ENCODE peak calls at places on chromosomes 12 and 14, in seven cellular contexts. One of them, this sample, is unnamed.

GRCh38 chr14:68658029-68658509 is 134.8 kb downstream of the ZFP36L1 start:
- DNase-seq in activated CD8-positive, alpha-beta T cell treated with anti-CD3 and anti-CD28 coated beads, Interleukin-2, amount 10 ng/mL, durations not matched to agents 7 days and 5 days: no peak
- DNase-seq in NCI-H345: no peak
- DNase-seq in H1: no peak
- DNase-seq in iPS-NIHi11: no peak
- DNase-seq in stimulated activated CD8-positive, alpha-beta memory T cell treated with anti-CD3 and anti-CD28 coated beads, Interleukin-15, amount 100 ng/mL, for 1 hour: no peak
- DNase-seq in activated naive CD4-positive, alpha-beta T cell treated with anti-CD3 and anti-CD28 coated beads, Interleukin-2, amount 10 ng/mL, durations not matched to agents 7 days and 5 days: no peak
- DNase-seq in this sample: no peak

GRCh38 chr12:80195143-80195726 is 95.9 kb downstream of the OTOGL start:
- DNase-seq in iPS-NIHi11: peak
- DNase-seq in activated naive CD4-positive, alpha-beta T cell treated with anti-CD3 and anti-CD28 coated beads, Interleukin-2, amount 10 ng/mL, durations not matched to agents 7 days and 5 days: no peak
- DNase-seq in NCI-H345: peak
- DNase-seq in stimulated activated CD8-positive, alpha-beta memory T cell treated with anti-CD3 and anti-CD28 coated beads, Interleukin-15, amount 100 ng/mL, for 1 hour: no peak
- DNase-seq in H1: no peak
- DNase-seq in activated CD8-positive, alpha-beta T cell treated with anti-CD3 and anti-CD28 coated beads, Interleukin-2, amount 10 ng/mL, durations not matched to agents 7 days and 5 days: no peak
- DNase-seq in this sample: peak

GRCh38 chr14:101004954-101005353 is 101.4 kb upstream of the RTL1 start:
- DNase-seq in stimulated activated CD8-positive, alpha-beta memory T cell treated with anti-CD3 and anti-CD28 coated beads, Interleukin-15, amount 100 ng/mL, for 1 hour: no peak
- DNase-seq in activated naive CD4-positive, alpha-beta T cell treated with anti-CD3 and anti-CD28 coated beads, Interleukin-2, amount 10 ng/mL, durations not matched to agents 7 days and 5 days: no peak
- DNase-seq in NCI-H345: no peak
- DNase-seq in iPS-NIHi11: no peak
- DNase-seq in H1: no peak
- DNase-seq in activated CD8-positive, alpha-beta T cell treated with anti-CD3 and anti-CD28 coated beads, Interleukin-2, amount 10 ng/mL, durations not matched to agents 7 days and 5 days: no peak
- DNase-seq in this sample: peak

GRCh38 chr14:61380984-61381383 is 59.6 kb downstream of the PRKCH start:
- DNase-seq in NCI-H345: no peak
- DNase-seq in stimulated activated CD8-positive, alpha-beta memory T cell treated with anti-CD3 and anti-CD28 coated beads, Interleukin-15, amount 100 ng/mL, for 1 hour: no peak
- DNase-seq in iPS-NIHi11: peak
- DNase-seq in activated naive CD4-positive, alpha-beta T cell treated with anti-CD3 and anti-CD28 coated beads, Interleukin-2, amount 10 ng/mL, durations not matched to agents 7 days and 5 days: no peak
- DNase-seq in H1: no peak
- DNase-seq in activated CD8-positive, alpha-beta T cell treated with anti-CD3 and anti-CD28 coated beads, Interleukin-2, amount 10 ng/mL, durations not matched to agents 7 days and 5 days: no peak
- DNase-seq in this sample: peak

GRCh38 chr12:108722992-108723766 is 8.1 kb downstream of the CORO1C start:
- DNase-seq in NCI-H345: no peak
- DNase-seq in activated CD8-positive, alpha-beta T cell treated with anti-CD3 and anti-CD28 coated beads, Interleukin-2, amount 10 ng/mL, durations not matched to agents 7 days and 5 days: no peak
- DNase-seq in activated naive CD4-positive, alpha-beta T cell treated with anti-CD3 and anti-CD28 coated beads, Interleukin-2, amount 10 ng/mL, durations not matched to agents 7 days and 5 days: no peak
- DNase-seq in stimulated activated CD8-positive, alpha-beta memory T cell treated with anti-CD3 and anti-CD28 coated beads, Interleukin-15, amount 100 ng/mL, for 1 hour: no peak
- DNase-seq in iPS-NIHi11: no peak
- DNase-seq in H1: no peak
- DNase-seq in this sample: no peak

GRCh38 chr12:82415402-82415801 is 57.1 kb downstream of the METTL25 start:
- DNase-seq in NCI-H345: no peak
- DNase-seq in iPS-NIHi11: no peak
- DNase-seq in activated CD8-positive, alpha-beta T cell treated with anti-CD3 and anti-CD28 coated beads, Interleukin-2, amount 10 ng/mL, durations not matched to agents 7 days and 5 days: no peak
- DNase-seq in H1: no peak
- DNase-seq in stimulated activated CD8-positive, alpha-beta memory T cell treated with anti-CD3 and anti-CD28 coated beads, Interleukin-15, amount 100 ng/mL, for 1 hour: no peak
- DNase-seq in activated naive CD4-positive, alpha-beta T cell treated with anti-CD3 and anti-CD28 coated beads, Interleukin-2, amount 10 ng/mL, durations not matched to agents 7 days and 5 days: no peak
- DNase-seq in this sample: no peak

GRCh38 chr12:52714887-52715281 is 11.6 kb upstream of the KRT77 start:
- DNase-seq in stimulated activated CD8-positive, alpha-beta memory T cell treated with anti-CD3 and anti-CD28 coated beads, Interleukin-15, amount 100 ng/mL, for 1 hour: no peak
- DNase-seq in iPS-NIHi11: no peak
- DNase-seq in activated CD8-positive, alpha-beta T cell treated with anti-CD3 and anti-CD28 coated beads, Interleukin-2, amount 10 ng/mL, durations not matched to agents 7 days and 5 days: no peak
- DNase-seq in H1: no peak
- DNase-seq in NCI-H345: no peak
- DNase-seq in activated naive CD4-positive, alpha-beta T cell treated with anti-CD3 and anti-CD28 coated beads, Interleukin-2, amount 10 ng/mL, durations not matched to agents 7 days and 5 days: no peak
- DNase-seq in this sample: no peak

GRCh38 chr14:86604546-86604945 is 1074.6 kb downstream of the FLRT2 start:
- DNase-seq in activated CD8-positive, alpha-beta T cell treated with anti-CD3 and anti-CD28 coated beads, Interleukin-2, amount 10 ng/mL, durations not matched to agents 7 days and 5 days: no peak
- DNase-seq in activated naive CD4-positive, alpha-beta T cell treated with anti-CD3 and anti-CD28 coated beads, Interleukin-2, amount 10 ng/mL, durations not matched to agents 7 days and 5 days: no peak
- DNase-seq in stimulated activated CD8-positive, alpha-beta memory T cell treated with anti-CD3 and anti-CD28 coated beads, Interleukin-15, amount 100 ng/mL, for 1 hour: no peak
- DNase-seq in iPS-NIHi11: no peak
- DNase-seq in NCI-H345: no peak
- DNase-seq in H1: no peak
- DNase-seq in this sample: no peak

GRCh38 chr12:31647106-31647505 is 12.4 kb upstream of the ETFBKMT start:
- DNase-seq in activated CD8-positive, alpha-beta T cell treated with anti-CD3 and anti-CD28 coated beads, Interleukin-2, amount 10 ng/mL, durations not matched to agents 7 days and 5 days: no peak
- DNase-seq in activated naive CD4-positive, alpha-beta T cell treated with anti-CD3 and anti-CD28 coated beads, Interleukin-2, amount 10 ng/mL, durations not matched to agents 7 days and 5 days: no peak
- DNase-seq in iPS-NIHi11: no peak
- DNase-seq in NCI-H345: no peak
- DNase-seq in stimulated activated CD8-positive, alpha-beta memory T cell treated with anti-CD3 and anti-CD28 coated beads, Interleukin-15, amount 100 ng/mL, for 1 hour: no peak
- DNase-seq in H1: no peak
- DNase-seq in this sample: no peak

GRCh38 chr14:48350971-48351370 is 675.6 kb upstream of the MDGA2 start:
- DNase-seq in activated CD8-positive, alpha-beta T cell treated with anti-CD3 and anti-CD28 coated beads, Interleukin-2, amount 10 ng/mL, durations not matched to agents 7 days and 5 days: no peak
- DNase-seq in activated naive CD4-positive, alpha-beta T cell treated with anti-CD3 and anti-CD28 coated beads, Interleukin-2, amount 10 ng/mL, durations not matched to agents 7 days and 5 days: no peak
- DNase-seq in iPS-NIHi11: no peak
- DNase-seq in NCI-H345: no peak
- DNase-seq in stimulated activated CD8-positive, alpha-beta memory T cell treated with anti-CD3 and anti-CD28 coated beads, Interleukin-15, amount 100 ng/mL, for 1 hour: no peak
- DNase-seq in H1: no peak
- DNase-seq in this sample: no peak

GRCh38 chr12:100156731-100157426 is 14.2 kb upstream of the BLTP3B start:
- DNase-seq in activated CD8-positive, alpha-beta T cell treated with anti-CD3 and anti-CD28 coated beads, Interleukin-2, amount 10 ng/mL, durations not matched to agents 7 days and 5 days: no peak
- DNase-seq in activated naive CD4-positive, alpha-beta T cell treated with anti-CD3 and anti-CD28 coated beads, Interleukin-2, amount 10 ng/mL, durations not matched to agents 7 days and 5 days: no peak
- DNase-seq in NCI-H345: peak
- DNase-seq in H1: no peak
- DNase-seq in stimulated activated CD8-positive, alpha-beta memory T cell treated with anti-CD3 and anti-CD28 coated beads, Interleukin-15, amount 100 ng/mL, for 1 hour: no peak
- DNase-seq in iPS-NIHi11: no peak
- DNase-seq in this sample: no peak

GRCh38 chr12:53872367-53872766 is 66.3 kb upstream of the HOXC13 start:
- DNase-seq in stimulated activated CD8-positive, alpha-beta memory T cell treated with anti-CD3 and anti-CD28 coated beads, Interleukin-15, amount 100 ng/mL, for 1 hour: no peak
- DNase-seq in activated CD8-positive, alpha-beta T cell treated with anti-CD3 and anti-CD28 coated beads, Interleukin-2, amount 10 ng/mL, durations not matched to agents 7 days and 5 days: no peak
- DNase-seq in iPS-NIHi11: no peak
- DNase-seq in NCI-H345: no peak
- DNase-seq in activated naive CD4-positive, alpha-beta T cell treated with anti-CD3 and anti-CD28 coated beads, Interleukin-2, amount 10 ng/mL, durations not matched to agents 7 days and 5 days: no peak
- DNase-seq in H1: no peak
- DNase-seq in this sample: no peak

GRCh38 chr14:68082698-68083291 is 263.2 kb downstream of the RAD51B start:
- DNase-seq in activated naive CD4-positive, alpha-beta T cell treated with anti-CD3 and anti-CD28 coated beads, Interleukin-2, amount 10 ng/mL, durations not matched to agents 7 days and 5 days: no peak
- DNase-seq in activated CD8-positive, alpha-beta T cell treated with anti-CD3 and anti-CD28 coated beads, Interleukin-2, amount 10 ng/mL, durations not matched to agents 7 days and 5 days: no peak
- DNase-seq in iPS-NIHi11: no peak
- DNase-seq in NCI-H345: no peak
- DNase-seq in H1: no peak
- DNase-seq in stimulated activated CD8-positive, alpha-beta memory T cell treated with anti-CD3 and anti-CD28 coated beads, Interleukin-15, amount 100 ng/mL, for 1 hour: no peak
- DNase-seq in this sample: no peak

GRCh38 chr14:102504951-102505600 is 4.5 kb downstream of the ANKRD9 start:
- DNase-seq in stimulated activated CD8-positive, alpha-beta memory T cell treated with anti-CD3 and anti-CD28 coated beads, Interleukin-15, amount 100 ng/mL, for 1 hour: no peak
- DNase-seq in activated CD8-positive, alpha-beta T cell treated with anti-CD3 and anti-CD28 coated beads, Interleukin-2, amount 10 ng/mL, durations not matched to agents 7 days and 5 days: no peak
- DNase-seq in iPS-NIHi11: no peak
- DNase-seq in NCI-H345: no peak
- DNase-seq in activated naive CD4-positive, alpha-beta T cell treated with anti-CD3 and anti-CD28 coated beads, Interleukin-2, amount 10 ng/mL, durations not matched to agents 7 days and 5 days: no peak
- DNase-seq in H1: no peak
- DNase-seq in this sample: no peak

GRCh38 chr14:25848601-25849000 is 749.2 kb downstream of the NOVA1 start:
- DNase-seq in iPS-NIHi11: no peak
- DNase-seq in H1: no peak
- DNase-seq in NCI-H345: no peak
- DNase-seq in activated CD8-positive, alpha-beta T cell treated with anti-CD3 and anti-CD28 coated beads, Interleukin-2, amount 10 ng/mL, durations not matched to agents 7 days and 5 days: no peak
- DNase-seq in stimulated activated CD8-positive, alpha-beta memory T cell treated with anti-CD3 and anti-CD28 coated beads, Interleukin-15, amount 100 ng/mL, for 1 hour: no peak
- DNase-seq in activated naive CD4-positive, alpha-beta T cell treated with anti-CD3 and anti-CD28 coated beads, Interleukin-2, amount 10 ng/mL, durations not matched to agents 7 days and 5 days: no peak
- DNase-seq in this sample: no peak

GRCh38 chr12:2354151-2354991 is 301.6 kb downstream of the CACNA1C start:
- DNase-seq in NCI-H345: peak
- DNase-seq in stimulated activated CD8-positive, alpha-beta memory T cell treated with anti-CD3 and anti-CD28 coated beads, Interleukin-15, amount 100 ng/mL, for 1 hour: no peak
- DNase-seq in activated CD8-positive, alpha-beta T cell treated with anti-CD3 and anti-CD28 coated beads, Interleukin-2, amount 10 ng/mL, durations not matched to agents 7 days and 5 days: no peak
- DNase-seq in iPS-NIHi11: no peak
- DNase-seq in activated naive CD4-positive, alpha-beta T cell treated with anti-CD3 and anti-CD28 coated beads, Interleukin-2, amount 10 ng/mL, durations not matched to agents 7 days and 5 days: no peak
- DNase-seq in H1: no peak
- DNase-seq in this sample: peak

GRCh38 chr12:24592048-24592447 is 356.9 kb downstream of the BCAT1 start:
- DNase-seq in stimulated activated CD8-positive, alpha-beta memory T cell treated with anti-CD3 and anti-CD28 coated beads, Interleukin-15, amount 100 ng/mL, for 1 hour: no peak
- DNase-seq in NCI-H345: no peak
- DNase-seq in H1: no peak
- DNase-seq in activated naive CD4-positive, alpha-beta T cell treated with anti-CD3 and anti-CD28 coated beads, Interleukin-2, amount 10 ng/mL, durations not matched to agents 7 days and 5 days: no peak
- DNase-seq in iPS-NIHi11: no peak
- DNase-seq in activated CD8-positive, alpha-beta T cell treated with anti-CD3 and anti-CD28 coated beads, Interleukin-2, amount 10 ng/mL, durations not matched to agents 7 days and 5 days: no peak
- DNase-seq in this sample: no peak

GRCh38 chr12:7131502-7131866 is 1.3 kb downstream of the CLSTN3 start:
- DNase-seq in iPS-NIHi11: peak
- DNase-seq in activated naive CD4-positive, alpha-beta T cell treated with anti-CD3 and anti-CD28 coated beads, Interleukin-2, amount 10 ng/mL, durations not matched to agents 7 days and 5 days: peak
- DNase-seq in H1: no peak
- DNase-seq in activated CD8-positive, alpha-beta T cell treated with anti-CD3 and anti-CD28 coated beads, Interleukin-2, amount 10 ng/mL, durations not matched to agents 7 days and 5 days: peak
- DNase-seq in NCI-H345: no peak
- DNase-seq in stimulated activated CD8-positive, alpha-beta memory T cell treated with anti-CD3 and anti-CD28 coated beads, Interleukin-15, amount 100 ng/mL, for 1 hour: no peak
- DNase-seq in this sample: no peak

GRCh38 chr12:19018302-19018980 is 111.1 kb upstream of the PLEKHA5 start:
- DNase-seq in activated CD8-positive, alpha-beta T cell treated with anti-CD3 and anti-CD28 coated beads, Interleukin-2, amount 10 ng/mL, durations not matched to agents 7 days and 5 days: no peak
- DNase-seq in activated naive CD4-positive, alpha-beta T cell treated with anti-CD3 and anti-CD28 coated beads, Interleukin-2, amount 10 ng/mL, durations not matched to agents 7 days and 5 days: no peak
- DNase-seq in iPS-NIHi11: no peak
- DNase-seq in H1: no peak
- DNase-seq in NCI-H345: no peak
- DNase-seq in stimulated activated CD8-positive, alpha-beta memory T cell treated with anti-CD3 and anti-CD28 coated beads, Interleukin-15, amount 100 ng/mL, for 1 hour: no peak
- DNase-seq in this sample: no peak

GRCh38 chr14:31208546-31209424 is 1.2 kb upstream of the HECTD1 start:
- DNase-seq in NCI-H345: peak
- DNase-seq in activated CD8-positive, alpha-beta T cell treated with anti-CD3 and anti-CD28 coated beads, Interleukin-2, amount 10 ng/mL, durations not matched to agents 7 days and 5 days: no peak
- DNase-seq in H1: no peak
- DNase-seq in iPS-NIHi11: no peak
- DNase-seq in activated naive CD4-positive, alpha-beta T cell treated with anti-CD3 and anti-CD28 coated beads, Interleukin-2, amount 10 ng/mL, durations not matched to agents 7 days and 5 days: no peak
- DNase-seq in stimulated activated CD8-positive, alpha-beta memory T cell treated with anti-CD3 and anti-CD28 coated beads, Interleukin-15, amount 100 ng/mL, for 1 hour: no peak
- DNase-seq in this sample: no peak

GRCh38 chr14:100872641-100873071 is 30.9 kb downstream of the RTL1 start:
- DNase-seq in activated naive CD4-positive, alpha-beta T cell treated with anti-CD3 and anti-CD28 coated beads, Interleukin-2, amount 10 ng/mL, durations not matched to agents 7 days and 5 days: no peak
- DNase-seq in activated CD8-positive, alpha-beta T cell treated with anti-CD3 and anti-CD28 coated beads, Interleukin-2, amount 10 ng/mL, durations not matched to agents 7 days and 5 days: no peak
- DNase-seq in iPS-NIHi11: no peak
- DNase-seq in stimulated activated CD8-positive, alpha-beta memory T cell treated with anti-CD3 and anti-CD28 coated beads, Interleukin-15, amount 100 ng/mL, for 1 hour: no peak
- DNase-seq in H1: no peak
- DNase-seq in NCI-H345: no peak
- DNase-seq in this sample: no peak

GRCh38 chr12:114339626-114340025 is 66.3 kb downstream of the TBX5 start:
- DNase-seq in stimulated activated CD8-positive, alpha-beta memory T cell treated with anti-CD3 and anti-CD28 coated beads, Interleukin-15, amount 100 ng/mL, for 1 hour: no peak
- DNase-seq in iPS-NIHi11: no peak
- DNase-seq in activated naive CD4-positive, alpha-beta T cell treated with anti-CD3 and anti-CD28 coated beads, Interleukin-2, amount 10 ng/mL, durations not matched to agents 7 days and 5 days: no peak
- DNase-seq in H1: no peak
- DNase-seq in activated CD8-positive, alpha-beta T cell treated with anti-CD3 and anti-CD28 coated beads, Interleukin-2, amount 10 ng/mL, durations not matched to agents 7 days and 5 days: no peak
- DNase-seq in NCI-H345: no peak
- DNase-seq in this sample: no peak

GRCh38 chr12:106118-106561 is 39.6 kb downstream of the IQSEC3 start:
- DNase-seq in iPS-NIHi11: peak
- DNase-seq in stimulated activated CD8-positive, alpha-beta memory T cell treated with anti-CD3 and anti-CD28 coated beads, Interleukin-15, amount 100 ng/mL, for 1 hour: no peak
- DNase-seq in NCI-H345: peak
- DNase-seq in activated naive CD4-positive, alpha-beta T cell treated with anti-CD3 and anti-CD28 coated beads, Interleukin-2, amount 10 ng/mL, durations not matched to agents 7 days and 5 days: no peak
- DNase-seq in H1: no peak
- DNase-seq in activated CD8-positive, alpha-beta T cell treated with anti-CD3 and anti-CD28 coated beads, Interleukin-2, amount 10 ng/mL, durations not matched to agents 7 days and 5 days: no peak
- DNase-seq in this sample: peak

GRCh38 chr12:49900371-49900770 is 3.3 kb downstream of the FAIM2 start:
- DNase-seq in stimulated activated CD8-positive, alpha-beta memory T cell treated with anti-CD3 and anti-CD28 coated beads, Interleukin-15, amount 100 ng/mL, for 1 hour: no peak
- DNase-seq in activated naive CD4-positive, alpha-beta T cell treated with anti-CD3 and anti-CD28 coated beads, Interleukin-2, amount 10 ng/mL, durations not matched to agents 7 days and 5 days: no peak
- DNase-seq in H1: no peak
- DNase-seq in activated CD8-positive, alpha-beta T cell treated with anti-CD3 and anti-CD28 coated beads, Interleukin-2, amount 10 ng/mL, durations not matched to agents 7 days and 5 days: no peak
- DNase-seq in NCI-H345: no peak
- DNase-seq in iPS-NIHi11: no peak
- DNase-seq in this sample: no peak

GRCh38 chr12:120887253-120888043 is 16.7 kb downstream of the SPPL3 start:
- DNase-seq in iPS-NIHi11: no peak
- DNase-seq in H1: no peak
- DNase-seq in activated CD8-positive, alpha-beta T cell treated with anti-CD3 and anti-CD28 coated beads, Interleukin-2, amount 10 ng/mL, durations not matched to agents 7 days and 5 days: peak
- DNase-seq in NCI-H345: no peak
- DNase-seq in activated naive CD4-positive, alpha-beta T cell treated with anti-CD3 and anti-CD28 coated beads, Interleukin-2, amount 10 ng/mL, durations not matched to agents 7 days and 5 days: peak
- DNase-seq in stimulated activated CD8-positive, alpha-beta memory T cell treated with anti-CD3 and anti-CD28 coated beads, Interleukin-15, amount 100 ng/mL, for 1 hour: no peak
- DNase-seq in this sample: no peak

GRCh38 chr12:58918475-58918874 is 1.8 kb downstream of the LRIG3 start:
- DNase-seq in activated naive CD4-positive, alpha-beta T cell treated with anti-CD3 and anti-CD28 coated beads, Interleukin-2, amount 10 ng/mL, durations not matched to agents 7 days and 5 days: no peak
- DNase-seq in H1: no peak
- DNase-seq in stimulated activated CD8-positive, alpha-beta memory T cell treated with anti-CD3 and anti-CD28 coated beads, Interleukin-15, amount 100 ng/mL, for 1 hour: no peak
- DNase-seq in iPS-NIHi11: no peak
- DNase-seq in activated CD8-positive, alpha-beta T cell treated with anti-CD3 and anti-CD28 coated beads, Interleukin-2, amount 10 ng/mL, durations not matched to agents 7 days and 5 days: no peak
- DNase-seq in NCI-H345: peak
- DNase-seq in this sample: no peak

This sample was measured in H7.